ENCODE peak calls at places on chromosomes 13 and 19, in six cellular contexts. K is effector memory CD4-positive, alpha-beta T cell; I is naive thymus-derived CD8-positive, alpha-beta T cell; U is Calu3; L is activated CD8-positive, alpha-beta memory T cell treated with anti-CD3 and anti-CD28 coated beads, Interleukin-2, amount 50 U/mL, for 48 hours; A is stimulated activated CD8-positive, alpha-beta memory T cell treated with anti-CD3 and anti-CD28 coated beads, Interleukin-4, amount 100 ng/mL, for 48 hours. G is an unnamed sample.

GRCh38 chr13:75788494-75788991 is 152.4 kb downstream of the LMO7 start:
- DNase-seq in K (no peak), I (no peak), A (no peak), L (no peak), U (no peak), G (no peak)

GRCh38 chr19:47609885-47610545 is 1.1 kb downstream of the BICRA start:
- DNase-seq in I (peak; percentile 51), K (peak; percentile 33), U (peak; percentile 50), L (peak; percentile 68), A (peak; percentile 60), G (peak; percentile 22)

GRCh38 chr13:30394798-30395191 is 27.5 kb upstream of the UBE2L5 start:
- DNase-seq in I (peak; percentile 57), A (no peak), U (no peak), K (no peak), L (no peak), G (no peak)

GRCh38 chr13:45068036-45069001 is 52.0 kb upstream of the GTF2F2 start:
- DNase-seq in I (no peak), A (no peak), U (no peak), L (no peak), K (no peak), G (no peak)

GRCh38 chr13:66415444-66415843 is 814.7 kb downstream of the PCDH9 start:
- DNase-seq in U (no peak), A (no peak), L (no peak), I (no peak), K (no peak), G (no peak)

GRCh38 chr13:44335463-44335862 is 38.2 kb upstream of the SERP2 start:
- DNase-seq in L (no peak), K (no peak), U (no peak), I (no peak), A (no peak), G (no peak)

GRCh38 chr13:32164622-32165268 is 133.2 kb downstream of the FRY start:
- DNase-seq in L (no peak), I (peak; percentile 11), U (peak; percentile 42), A (peak; percentile 31), K (no peak), G (no peak)

GRCh38 chr19:55160128-55160985 is 2.8 kb upstream of the TNNI3 start:
- DNase-seq in U (peak; percentile 98), A (peak; percentile 96), L (peak; percentile 96), K (peak; percentile 69), I (peak; percentile 87), G (peak; percentile 67)

GRCh38 chr19:36113895-36114762 is 546 bp downstream of the POLR2I start:
- DNase-seq in U (no peak), A (no peak), I (no peak), L (peak; percentile 66), K (no peak), G (no peak)

GRCh38 chr19:45817010-45817724 is 2.1 kb upstream of the RSPH6A start:
- DNase-seq in I (peak; percentile 94), K (peak; percentile 87), A (peak; percentile 99), L (peak; percentile 99), U (peak; percentile 98), G (peak; percentile 84)

GRCh38 chr19:30755581-30755980 is 383.4 kb downstream of the ZNF536 start:
- DNase-seq in L (no peak), A (no peak), U (no peak), K (no peak), I (no peak), G (no peak)

GRCh38 chr13:32824671-32825070 is 191.6 kb upstream of the KL start:
- DNase-seq in A (no peak), U (no peak), K (no peak), I (no peak), L (no peak), G (no peak)

GRCh38 chr19:46841458-46842083 is 9.1 kb downstream of the AP2S1 start:
- DNase-seq in I (no peak), A (no peak), U (peak; percentile 40), K (no peak), L (no peak), G (no peak)

GRCh38 chr13:44259045-44260042 is 114.3 kb upstream of the SERP2 start:
- DNase-seq in U (peak; percentile 3), A (peak; percentile 80), I (no peak), L (peak; percentile 73), K (peak; percentile 51), G (peak; percentile 60)

GRCh38 chr13:25335856-25336255 is 34.4 kb downstream of the NUP58 start:
- DNase-seq in K (no peak), L (no peak), U (no peak), A (no peak), I (no peak), G (no peak)